ENCODE peak calls at places on chromosomes 3 and 15, in five cellular contexts. D is H9, S is H1, N is neuronal stem cell, O is mesenchymal stem cell. X is an unnamed sample.

GRCh38 chr3:126945891-126946290 is 37.0 kb upstream of the PLXNA1 start:
- DNase-seq in D (no peak), S (no peak), N (no peak), O (no peak), X (no peak)

GRCh38 chr15:96882361-96882760 is 551.9 kb downstream of the NR2F2 start:
- DNase-seq in D (no peak), S (no peak), N (no peak), O (peak; percentile 35), X (no peak)

GRCh38 chr3:64157150-64158035 is 67.9 kb downstream of the PRICKLE2 start:
- DNase-seq in D (no peak), S (no peak), N (no peak), O (no peak), X (no peak)

GRCh38 chr3:61650719-61651118 is 89.3 kb downstream of the PTPRG start:
- DNase-seq in D (no peak), S (no peak), N (no peak), O (no peak), X (no peak)

GRCh38 chr3:134526319-134526718 is 40.5 kb downstream of the CEP63 start:
- DNase-seq in D (no peak), S (no peak), N (no peak), O (no peak), X (peak; percentile 49)

GRCh38 chr3:135325096-135325495 is 530.0 kb downstream of the EPHB1 start:
- DNase-seq in D (no peak), S (no peak), N (no peak), O (no peak), X (no peak)

GRCh38 chr15:83164409-83165404 is 42.9 kb downstream of the HDGFL3 start:
- DNase-seq in D (no peak), S (no peak), N (no peak), O (peak; percentile 65), X (peak; percentile 86)

GRCh38 chr3:168002786-168003368 is 92.8 kb downstream of the GOLIM4 start:
- DNase-seq in D (no peak), S (no peak), N (no peak), O (peak; percentile 22), X (peak; percentile 47)

GRCh38 chr15:35047528-35047927 is 37.6 kb downstream of the NANOGP8 start:
- DNase-seq in D (no peak), S (no peak), N (no peak), O (no peak), X (no peak)

GRCh38 chr3:118277803-118278202 is 756.8 kb downstream of the IGSF11 start:
- DNase-seq in D (no peak), S (no peak), N (no peak), O (no peak), X (no peak)

GRCh38 chr3:34140606-34141005 is 342.2 kb downstream of the PDCD6IP start:
- DNase-seq in D (no peak), S (no peak), N (no peak), O (no peak), X (no peak)

GRCh38 chr15:39407116-39407515 is 173.8 kb upstream of the THBS1 start:
- DNase-seq in D (no peak), S (no peak), N (no peak), O (no peak), X (peak; percentile 54)

GRCh38 chr15:60212536-60212935 is 185.2 kb downstream of the ANXA2 start:
- DNase-seq in D (peak; percentile 37), S (peak; percentile 13), N (no peak), O (no peak), X (no peak)

GRCh38 chr3:31184257-31185003 is 290.0 kb upstream of the GADL1 start:
- DNase-seq in D (no peak), S (no peak), N (no peak), O (no peak), X (no peak)

GRCh38 chr3:122577409-122578028 is at the start of gene PARP15:
- DNase-seq in D (peak; percentile 60), S (peak; percentile 27), N (no peak), O (peak; percentile 28), X (no peak)

GRCh38 chr15:81293728-81294500 is 30.0 kb downstream of the STARD5 start:
- DNase-seq in D (no peak), S (no peak), N (no peak), O (no peak), X (no peak)

GRCh38 chr3:60553144-60553543 is 698.1 kb downstream of the FHIT start:
- DNase-seq in D (no peak), S (no peak), N (no peak), O (no peak), X (no peak)

GRCh38 chr3:23640472-23641146 is 165.1 kb upstream of the UBE2E1 start:
- DNase-seq in D (no peak), S (no peak), N (no peak), O (no peak), X (peak; percentile 19)

GRCh38 chr3:22748453-22748852 is 454.7 kb upstream of the UBE2E2 start:
- DNase-seq in D (no peak), S (no peak), N (no peak), O (no peak), X (no peak)

GRCh38 chr15:67433495-67434099 is 87.3 kb upstream of the C15orf61 start:
- DNase-seq in D (peak; percentile 56), S (peak; percentile 7), N (peak; percentile 37), O (peak; percentile 62), X (peak; percentile 59)

GRCh38 chr3:50525987-50526386 is 22.6 kb upstream of the CACNA2D2 start:
- DNase-seq in D (peak; percentile 86), S (no peak), N (no peak), O (peak; percentile 45), X (peak; percentile 30)

GRCh38 chr3:58434511-58434910 is 879 bp upstream of the PDHB start:
- DNase-seq in D (peak; percentile 60), S (no peak), N (peak; percentile 57), O (peak; percentile 21), X (no peak)

GRCh38 chr3:50365080-50365841 is 5.9 kb upstream of the TMEM115 start:
- DNase-seq in D (peak; percentile 97), S (peak; percentile 78), N (peak; percentile 72), O (peak; percentile 66), X (peak; percentile 49)

GRCh38 chr3:119322021-119322522 is 27.9 kb downstream of the ARHGAP31 start:
- DNase-seq in D (no peak), S (no peak), N (no peak), O (peak; percentile 45), X (peak; percentile 47)

GRCh38 chr15:60062826-60063225 is 58.7 kb downstream of the FOXB1 start:
- DNase-seq in D (no peak), S (no peak), N (no peak), O (no peak), X (peak; percentile 53)

GRCh38 chr3:141056716-141057115 is 5.6 kb downstream of the SPSB4 start:
- DNase-seq in D (no peak), S (no peak), N (no peak), O (no peak), X (no peak)

GRCh38 chr3:50604628-50605588 is 6.7 kb downstream of the CISH start:
- DNase-seq in D (no peak), S (no peak), N (no peak), O (no peak), X (no peak)

GRCh38 chr15:45198337-45199135 is 10.8 kb upstream of the SHF start:
- DNase-seq in D (peak; percentile 95), S (no peak), N (peak; percentile 98), O (peak; percentile 98), X (peak; percentile 96)

DNA sequence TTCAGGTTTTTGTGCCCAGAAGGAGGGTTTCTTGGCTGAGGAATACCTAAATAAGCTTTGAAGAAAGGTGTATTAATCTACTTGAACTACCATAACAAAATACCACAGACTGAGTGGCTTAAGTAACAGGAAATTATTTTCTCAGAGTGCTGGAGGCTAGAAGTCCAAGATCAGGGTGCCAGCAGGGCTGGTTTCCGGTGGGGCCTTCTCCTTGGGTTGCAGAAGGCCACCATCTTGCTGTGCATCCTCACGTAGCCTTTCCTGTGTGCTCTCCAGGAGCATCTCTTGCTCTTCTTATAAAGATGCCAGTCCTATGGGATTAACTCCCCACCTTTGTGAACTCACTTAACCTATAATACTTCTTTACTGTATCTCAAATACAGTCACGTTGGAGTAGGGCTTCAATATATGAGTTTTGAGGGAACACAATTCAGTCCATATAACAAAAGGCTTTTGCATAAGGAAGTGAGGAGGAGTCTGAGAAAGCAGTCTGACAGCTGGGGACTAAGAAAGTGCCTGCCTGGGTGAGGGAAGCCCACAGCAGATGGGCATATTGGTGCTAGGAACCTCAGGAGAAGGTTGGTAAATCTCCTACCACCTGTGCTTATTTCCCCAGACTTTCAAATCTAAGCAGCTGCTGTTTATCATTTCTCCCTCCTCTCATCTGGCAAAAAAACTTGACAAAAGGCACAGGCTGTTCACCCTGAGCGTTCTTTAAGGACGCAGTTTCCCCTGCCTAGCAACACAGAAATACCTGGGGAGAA is 89.6 kb upstream of the CBLB start:
- DNase-seq in D (no peak), S (no peak), N (no peak), O (no peak), X (no peak)
- H4K8ac ChIP-seq in D (no peak overlapping the region), S (no peak overlapping the region), N (no peak overlapping the region), O (no peak overlapping the region), X (no peak overlapping the region)

GRCh38 chr3:187743195-187744141 is 1.8 kb downstream of the BCL6 start:
- DNase-seq in D (no peak), S (no peak), N (no peak), O (peak; percentile 70), X (peak; percentile 46)
- H4K8ac ChIP-seq in D (no peak overlapping the region), S (peak overlapping the region; percentile 53), N (no peak overlapping the region), O (peak overlapping the region; percentile 45), X (peak overlapping the region; percentile 46)

DNA sequence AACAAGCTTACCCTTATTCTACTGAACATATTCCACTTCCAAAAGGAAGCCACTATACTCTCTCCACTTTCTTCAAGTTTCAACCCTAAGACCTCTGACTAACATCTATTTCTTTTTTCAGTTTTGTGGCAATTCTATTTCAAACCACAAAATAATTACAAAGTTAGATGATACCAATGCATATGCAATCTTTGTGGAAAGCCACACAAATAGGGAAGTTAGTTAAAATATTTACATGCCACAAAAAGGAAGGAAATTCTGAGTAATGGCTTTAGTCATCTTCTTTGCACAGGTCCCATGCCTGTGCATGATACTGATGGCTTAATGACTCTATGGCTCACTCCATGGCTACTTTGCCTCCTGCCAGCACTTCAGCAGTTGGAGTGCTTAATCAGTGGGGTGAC is 57.0 kb upstream of the MCTP2 start:
- DNase-seq in D (no peak), S (no peak), N (no peak), O (peak; percentile 96), X (peak; percentile 87)
- H4K8ac ChIP-seq in D (no peak overlapping the region), S (no peak overlapping the region), N (no peak overlapping the region), O (no peak overlapping the region), X (peak overlapping the region; percentile 30)

GRCh38 chr3:87390821-87391220 is 114.4 kb upstream of the POU1F1 start:
- DNase-seq in D (no peak), S (no peak), N (no peak), O (no peak), X (no peak)

GRCh38 chr3:87390318-87390717 is 113.9 kb upstream of the POU1F1 start:
- DNase-seq in D (no peak), S (no peak), N (no peak), O (no peak), X (no peak)
- H4K8ac ChIP-seq in D (no peak overlapping the region), S (no peak overlapping the region), N (no peak overlapping the region), O (no peak overlapping the region), X (no peak overlapping the region)

GRCh38 chr15:50353999-50354837 is 780 bp downstream of the GABPB1 start:
- DNase-seq in D (peak; percentile 44), S (no peak), N (peak; percentile 44), O (peak; percentile 96), X (peak; percentile 92)
- H4K8ac ChIP-seq in D (no peak overlapping the region), S (peak overlapping the region; percentile 100), N (no peak overlapping the region), O (peak overlapping the region; percentile 100), X (peak overlapping the region; percentile 93)